ENCODE peak calls at places on chromosomes 4 and X, in seven cellular contexts. H is PC-9, Q is neural progenitor cell, K is endothelial cell, T is stomach, Y is nephron progenitor cell, W is bronchial epithelial cell. O is an unnamed sample.

GRCh38 chr4:16043820-16044554 is 39.8 kb downstream of the PROM1 start:
- DNase-seq in W (no peak), H (no peak), T (no peak), K (no peak), Y (no peak), Q (no peak), O (no peak)

GRCh38 chrX:2928127-2928582 is 984 bp downstream of the ARSD start:
- DNase-seq in Y (peak; percentile 69), W (no peak), T (peak; percentile 54), H (no peak), K (peak; percentile 34), Q (peak; percentile 85), O (no peak)

GRCh38 chr4:52312722-52313121 is 261.6 kb downstream of the SPATA18 start:
- DNase-seq in W (peak; percentile 44), T (no peak), Q (no peak), H (peak; percentile 51), Y (peak; percentile 5), K (no peak), O (no peak)

GRCh38 chr4:119489305-119489704 is 139.3 kb downstream of the PDE5A start:
- DNase-seq in H (no peak), Q (no peak), T (no peak), W (no peak), K (no peak), Y (no peak), O (no peak)

GRCh38 chr4:172809319-172809718 is 359.3 kb upstream of the GALNT7 start:
- DNase-seq in Q (peak; percentile 55), H (no peak), Y (peak; percentile 43), T (no peak), W (no peak), K (no peak), O (no peak)

GRCh38 chr4:1246111-1246881 is 2.6 kb downstream of the CTBP1 start:
- DNase-seq in Q (no peak), H (peak; percentile 70), Y (no peak), T (no peak), K (no peak), W (no peak), O (no peak)

GRCh38 chrX:68902706-68903105 is 73.9 kb downstream of the EFNB1 start:
- DNase-seq in W (no peak), K (no peak), H (no peak), Q (no peak), Y (no peak), T (no peak), O (no peak)

GRCh38 chr4:97670703-97671269 is 472.5 kb downstream of the STPG2 start:
- DNase-seq in T (no peak), H (no peak), Y (no peak), W (no peak), K (no peak), Q (no peak), O (no peak)

GRCh38 chr4:185263419-185263818 is 54.0 kb downstream of the SNX25 start:
- DNase-seq in H (no peak), K (no peak), Y (no peak), T (no peak), W (no peak), Q (no peak), O (no peak)

GRCh38 chrX:107025538-107025937 is 25.5 kb upstream of the MORC4 start:
- DNase-seq in H (no peak), W (peak; percentile 32), Y (peak; percentile 7), K (peak; percentile 15), Q (peak; percentile 50), T (no peak), O (peak; percentile 50)

GRCh38 chrX:108165349-108166111 is 74.0 kb downstream of the ATG4A start:
- DNase-seq in W (no peak), Y (peak; percentile 20), K (peak; percentile 15), Q (peak; percentile 60), H (peak; percentile 26), T (peak; percentile 32), O (peak; percentile 48)

GRCh38 chrX:13911581-13911980 is 94.7 kb upstream of the GPM6B start:
- DNase-seq in Q (no peak), K (no peak), Y (no peak), W (no peak), T (no peak), H (no peak), O (peak; percentile 42)

GRCh38 chr4:138761638-138762205 is 253.9 kb upstream of the NOCT start:
- DNase-seq in T (no peak), Q (no peak), K (no peak), Y (no peak), H (no peak), W (no peak), O (no peak)

GRCh38 chrX:70066646-70067045 is 4.4 kb downstream of the OTUD6A start:
- DNase-seq in Y (no peak), W (no peak), K (no peak), T (no peak), Q (no peak), H (no peak), O (no peak)

GRCh38 chr4:182863501-182863900 is 53.7 kb downstream of the DCTD start:
- DNase-seq in H (no peak), W (peak; percentile 18), T (no peak), Q (no peak), K (no peak), Y (no peak), O (no peak)

GRCh38 chr4:110009526-110009925 is 96.8 kb downstream of the EGF start:
- DNase-seq in T (no peak), Y (no peak), Q (no peak), K (no peak), W (no peak), H (no peak), O (no peak)

GRCh38 chr4:107292979-107293378 is 256.9 kb upstream of the DKK2 start:
- DNase-seq in K (no peak), H (no peak), Y (no peak), W (peak; percentile 49), Q (no peak), T (no peak), O (no peak)

GRCh38 chr4:54683616-54684346 is 26.0 kb downstream of the KIT start:
- DNase-seq in W (peak; percentile 18), T (peak; percentile 46), H (peak; percentile 7), K (peak; percentile 26), Y (no peak), Q (peak; percentile 23), O (peak; percentile 72)

GRCh38 chrX:51975811-51976210 is 82.4 kb downstream of the MAGED1 start:
- DNase-seq in H (no peak), K (no peak), Q (no peak), Y (no peak), W (no peak), T (no peak), O (no peak)

GRCh38 chrX:138921031-138921430 is 209.5 kb upstream of the FGF13 start:
- DNase-seq in K (no peak), T (no peak), Q (no peak), W (peak; percentile 1), H (no peak), Y (no peak), O (no peak)

GRCh38 chr4:17561195-17561909 is 15.6 kb upstream of the LAP3 start:
- DNase-seq in K (no peak), Q (no peak), W (peak; percentile 81), Y (no peak), T (no peak), H (no peak), O (peak; percentile 39)

GRCh38 chrX:153866302-153867019 is 19.5 kb downstream of the L1CAM start:
- DNase-seq in Q (no peak), Y (no peak), W (no peak), T (no peak), K (no peak), H (no peak), O (no peak)

GRCh38 chrX:102604327-102604726 is 5.0 kb downstream of the ARMCX5 start:
- DNase-seq in Q (peak; percentile 1), Y (no peak), W (no peak), T (no peak), H (no peak), K (no peak), O (no peak)

GRCh38 chrX:81263067-81263466 is 61.2 kb downstream of the SH3BGRL start:
- DNase-seq in Y (no peak), H (no peak), K (no peak), T (no peak), W (no peak), Q (peak; percentile 31), O (no peak)

GRCh38 chrX:45191383-45191782 is 9.3 kb downstream of the DIPK2B start:
- DNase-seq in H (no peak), Y (no peak), W (no peak), K (no peak), Q (no peak), T (no peak), O (no peak)

GRCh38 chr4:76420311-76420710 is 630 bp downstream of the CCDC158 start:
- DNase-seq in Q (no peak), W (no peak), K (no peak), Y (no peak), H (no peak), T (no peak), O (no peak)

GRCh38 chr4:76430519-76431388 is 4.3 kb upstream of the SHROOM3 start:
- DNase-seq in Q (peak; percentile 73), K (no peak), H (no peak), Y (peak; percentile 15), T (no peak), W (peak; percentile 64), O (peak; percentile 66)

GRCh38 chr4:76429636-76430035 is 5.4 kb upstream of the SHROOM3 start:
- DNase-seq in H (no peak), T (no peak), K (no peak), W (no peak), Q (no peak), Y (no peak), O (no peak)

GRCh38 chr4:76420901-76421581 is at the start of gene CCDC158:
- DNase-seq in T (peak; percentile 26), W (no peak), H (no peak), K (no peak), Q (no peak), Y (no peak), O (no peak)

GRCh38 chr4:76426272-76426671 is 5.3 kb upstream of the CCDC158 start:
- DNase-seq in T (no peak), K (no peak), Y (no peak), H (no peak), Q (no peak), W (no peak), O (peak; percentile 31)
- TF ChIP-seq CTCF in T (no peak), K (no peak), Y (no peak), H (no peak), Q (no peak), W (peak; percentile 9), O (peak; percentile 22)

GRCh38 chr4:152436384-152436783 is 99.5 kb downstream of the FBXW7 start:
- DNase-seq in T (no peak), H (no peak), K (no peak), W (no peak), Q (no peak), Y (no peak), O (peak; percentile 16)
- TF ChIP-seq CTCF in T (no peak), H (no peak), K (peak; percentile 25), W (peak; percentile 30), Q (peak; percentile 22), Y (no peak), O (no peak)

DNA sequence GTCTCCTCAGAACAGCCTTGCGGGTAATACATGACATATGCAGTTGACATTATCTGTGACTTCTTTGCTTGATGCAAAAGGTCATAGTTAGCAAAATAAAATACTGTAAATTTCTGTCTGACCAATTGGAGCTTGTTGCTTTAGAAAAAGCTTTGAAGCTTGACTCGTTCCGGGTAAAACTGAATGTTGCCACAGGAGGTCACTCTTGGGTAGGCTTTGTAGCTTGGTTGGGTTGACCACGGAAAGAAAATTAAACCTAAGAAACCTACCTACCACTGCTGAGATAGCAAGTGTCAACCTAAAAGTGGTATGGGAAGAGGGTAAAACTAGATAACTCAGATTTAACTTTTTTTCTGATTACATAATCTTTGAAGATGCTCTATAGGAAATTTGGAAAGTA is 23.2 kb downstream of the PRPS2 start:
- DNase-seq in H (peak; percentile 51), Q (peak; percentile 42), T (peak; percentile 36), W (peak; percentile 46), Y (peak; percentile 27), K (peak; percentile 45), O (peak; percentile 64)
- TF ChIP-seq CTCF in H (peak; percentile 75), Q (peak; percentile 59), T (no peak), W (peak; percentile 42), Y (peak; percentile 43), K (peak; percentile 50), O (peak; percentile 57)

GRCh38 chrX:114267127-114267526 is 316.8 kb upstream of the HTR2C start:
- DNase-seq in H (no peak), Q (no peak), Y (no peak), W (peak; percentile 0), K (no peak), T (no peak), O (no peak)
- TF ChIP-seq CTCF in H (no peak), Q (no peak), Y (no peak), W (no peak), K (no peak), T (no peak), O (no peak)

O was measured in MCF 10A.